ENCODE peak calls at places on chromosomes 13 and 19, in six cellular contexts. H is H9, X is mesendoderm, U is IMR-90, D is neuronal stem cell, V is mesenchymal stem cell. A is an unnamed sample.

GRCh38 chr19:3699071-3699740 is 1.1 kb downstream of the PIP5K1C start:
- DNase-seq in X (no peak), H (no peak), D (no peak), V (peak; percentile 74), U (peak; percentile 34), A (no peak)

GRCh38 chr13:30806784-30807183 is 71.4 kb downstream of the ALOX5AP start:
- DNase-seq in H (no peak), X (no peak), D (no peak), U (peak; percentile 88), V (peak; percentile 84), A (no peak)

GRCh38 chr19:5218963-5219530 is 121.6 kb downstream of the PTPRS start:
- DNase-seq in D (no peak), U (no peak), X (no peak), H (no peak), V (no peak), A (no peak)

GRCh38 chr13:71358218-71358617 is 508.8 kb downstream of the DACH1 start:
- DNase-seq in H (no peak), D (no peak), X (no peak), U (no peak), V (no peak), A (no peak)

GRCh38 chr13:79547821-79548220 is 66.9 kb downstream of the NDFIP2 start:
- DNase-seq in H (no peak), D (peak; percentile 5), U (no peak), V (no peak), X (no peak), A (no peak)

GRCh38 chr19:24003537-24003936 is 83.5 kb upstream of the ZNF254 start:
- DNase-seq in V (no peak), U (no peak), D (no peak), H (no peak), X (no peak), A (no peak)

GRCh38 chr19:39223703-39224279 is 19.7 kb upstream of the SYCN start:
- DNase-seq in X (peak; percentile 49), D (peak; percentile 37), H (peak; percentile 56), U (peak; percentile 19), V (peak; percentile 42), A (peak; percentile 65)

GRCh38 chr13:81283561-81283960 is 942.6 kb upstream of the SPRY2 start:
- DNase-seq in U (no peak), H (no peak), X (no peak), V (no peak), D (no peak), A (no peak)

GRCh38 chr13:74158028-74158427 is 23.8 kb upstream of the KLF12 start:
- DNase-seq in U (peak; percentile 47), H (no peak), X (no peak), V (no peak), D (no peak), A (no peak)

GRCh38 chr19:34431681-34432402 is 3.7 kb downstream of the UBA2 start:
- DNase-seq in H (no peak), D (no peak), X (no peak), U (peak; percentile 82), V (peak; percentile 52), A (no peak)

GRCh38 chr19:925912-926594 is at the start of gene ARID3A:
- DNase-seq in D (no peak), X (no peak), U (no peak), V (no peak), H (peak; percentile 71), A (no peak)

GRCh38 chr13:114057131-114058050 is 75.0 kb downstream of the RASA3 start:
- DNase-seq in H (no peak), U (no peak), D (no peak), X (no peak), V (no peak), A (no peak)

GRCh38 chr13:32824671-32825070 is 191.6 kb upstream of the KL start:
- DNase-seq in V (peak; percentile 95), H (peak; percentile 75), U (peak; percentile 95), D (peak; percentile 15), X (peak; percentile 98), A (peak; percentile 57)

GRCh38 chr13:83024226-83024625 is 858.0 kb downstream of the SLITRK1 start:
- DNase-seq in V (no peak), H (no peak), D (no peak), X (no peak), U (peak; percentile 7), A (no peak)

GRCh38 chr13:74151859-74152258 is 17.7 kb upstream of the KLF12 start:
- DNase-seq in H (no peak), X (no peak), U (no peak), D (no peak), V (no peak), A (no peak)

GRCh38 chr13:48500652-48501197 is 32.2 kb downstream of the RCBTB2 start:
- DNase-seq in V (peak; percentile 87), U (peak; percentile 96), X (no peak), D (no peak), H (no peak), A (no peak)

GRCh38 chr13:22757530-22758120 is 423.2 kb upstream of the SGCG start:
- DNase-seq in D (no peak), H (no peak), X (no peak), U (peak; percentile 7), V (peak; percentile 5), A (no peak)

GRCh38 chr19:47106819-47107200 is 6.8 kb downstream of the ZC3H4 start:
- DNase-seq in V (no peak), U (peak; percentile 66), X (no peak), D (no peak), H (no peak), A (no peak)

GRCh38 chr13:79228972-79229371 is 177.1 kb downstream of the RBM26 start:
- DNase-seq in U (no peak), V (no peak), D (no peak), X (no peak), H (no peak), A (no peak)

GRCh38 chr13:44237276-44237767 is 136.3 kb upstream of the SERP2 start:
- DNase-seq in V (peak; percentile 99), X (no peak), H (no peak), D (no peak), U (peak; percentile 98), A (no peak)

DNA sequence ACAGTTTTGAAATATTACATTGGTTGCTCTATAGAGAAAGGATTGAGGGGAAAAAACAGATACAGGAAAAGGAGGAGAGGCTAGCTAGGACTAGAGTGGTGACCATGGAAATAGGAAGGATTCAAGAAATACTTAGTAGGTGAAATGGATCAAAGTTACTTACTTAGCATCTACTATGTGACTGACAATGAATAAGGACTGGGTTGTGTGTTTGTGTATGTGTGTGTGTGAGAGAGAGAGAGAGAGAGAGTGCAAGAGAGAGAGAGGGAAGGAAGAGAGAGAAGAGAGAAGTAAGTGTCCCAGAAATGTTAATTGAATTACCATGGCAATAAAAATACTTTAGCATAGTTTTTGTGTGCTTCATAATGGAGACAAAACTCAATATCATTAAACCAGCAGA is 7.9 kb downstream of the GPC6 start:
- DNase-seq in X (no peak), D (no peak), H (no peak), V (no peak), U (no peak), A (no peak)
- H2BK15ac ChIP-seq in X (no peak overlapping the region), D (no peak overlapping the region), H (no peak overlapping the region), V (no peak overlapping the region), U (no peak overlapping the region), A (no peak overlapping the region)

GRCh38 chr13:38667526-38668094 is 19.3 kb upstream of the FREM2 start:
- DNase-seq in X (no peak), U (no peak), H (no peak), D (no peak), V (no peak), A (no peak)
- H2BK15ac ChIP-seq in X (no peak overlapping the region), U (no peak overlapping the region), H (no peak overlapping the region), D (no peak overlapping the region), V (no peak overlapping the region), A (no peak overlapping the region)

GRCh38 chr13:110984392-110984791 is 69.5 kb upstream of the ANKRD10 start:
- DNase-seq in X (no peak), D (no peak), H (no peak), U (peak; percentile 48), V (no peak), A (no peak)
- H2BK15ac ChIP-seq in X (no peak overlapping the region), D (no peak overlapping the region), H (no peak overlapping the region), U (peak overlapping the region; percentile 84), V (no peak overlapping the region), A (no peak overlapping the region)

GRCh38 chr19:6730941-6731670 is 6.3 kb downstream of the GPR108 start:
- DNase-seq in X (no peak), U (no peak), V (no peak), H (peak; percentile 32), D (no peak), A (no peak)
- H2BK15ac ChIP-seq in X (no peak overlapping the region), U (no peak overlapping the region), V (no peak overlapping the region), H (no peak overlapping the region), D (peak overlapping the region; percentile 58), A (no peak overlapping the region)